ENCODE peak calls at places on chromosome 21, in nine cellular contexts. Q, R, I, C, G, F, E, J and P are unnamed samples.

GRCh38 chr21:28832013-28832714 is 160.5 kb downstream of the LTN1 start:
- DNase-seq in Q (no peak), R (no peak), I (no peak), C (peak), G (no peak), F (no peak), E (peak), J (no peak), P (peak)

GRCh38 chr21:31665397-31665796 is 5.9 kb downstream of the SOD1 start:
- DNase-seq in Q (peak), R (no peak), I (no peak), C (no peak), G (no peak), F (no peak), E (peak), J (no peak), P (peak)

GRCh38 chr21:14900611-14901010 is 164.2 kb downstream of the NRIP1 start:
- DNase-seq in Q (no peak), R (no peak), I (no peak), C (no peak), G (no peak), F (no peak), E (peak), J (no peak), P (peak)

GRCh38 chr21:18252686-18253085 is 8.1 kb downstream of the CHODL start:
- DNase-seq in Q (no peak), R (no peak), I (no peak), C (no peak), G (no peak), F (no peak), E (no peak), J (no peak), P (no peak)

GRCh38 chr21:30268608-30269197 is 14.0 kb downstream of the KRTAP24-1 start:
- DNase-seq in Q (no peak), R (peak), I (no peak), C (peak), G (peak), F (no peak), E (peak), J (no peak), P (peak)

GRCh38 chr21:14741237-14741636 is 195.1 kb upstream of the SAMSN1 start:
- DNase-seq in Q (no peak), R (no peak), I (no peak), C (no peak), G (no peak), F (no peak), E (no peak), J (no peak), P (peak)

GRCh38 chr21:39385299-39386145 is 36.6 kb upstream of the HMGN1 start:
- DNase-seq in Q (peak), R (peak), I (peak), C (no peak), G (no peak), F (no peak), E (peak), J (peak), P (peak)

GRCh38 chr21:26125433-26126167 is 45.0 kb downstream of the APP start:
- DNase-seq in Q (no peak), R (peak), I (no peak), C (no peak), G (no peak), F (no peak), E (no peak), J (no peak), P (no peak)

GRCh38 chr21:26433386-26433785 is 139.7 kb downstream of the CYYR1 start:
- DNase-seq in Q (no peak), R (no peak), I (no peak), C (no peak), G (no peak), F (no peak), E (no peak), J (no peak), P (no peak)

GRCh38 chr21:14603202-14603601 is 57.1 kb upstream of the SAMSN1 start:
- DNase-seq in Q (no peak), R (no peak), I (no peak), C (no peak), G (no peak), F (no peak), E (peak), J (no peak), P (peak)

GRCh38 chr21:19029816-19030215 is 626.2 kb upstream of the TMPRSS15 start:
- DNase-seq in Q (no peak), R (no peak), I (no peak), C (no peak), G (no peak), F (no peak), E (no peak), J (no peak), P (peak)

GRCh38 chr21:33931799-33932390 is 16.3 kb upstream of the ATP5PO start:
- DNase-seq in Q (no peak), R (no peak), I (no peak), C (no peak), G (no peak), F (no peak), E (no peak), J (peak), P (no peak)

GRCh38 chr21:31530918-31531705 is 128.4 kb upstream of the SOD1 start:
- DNase-seq in Q (no peak), R (peak), I (no peak), C (peak), G (no peak), F (no peak), E (no peak), J (no peak), P (no peak)

GRCh38 chr21:34830386-34831140 is 161.8 kb downstream of the CLIC6 start:
- DNase-seq in Q (no peak), R (no peak), I (no peak), C (no peak), G (no peak), F (no peak), E (no peak), J (no peak), P (peak)

GRCh38 chr21:34144224-34144623 is 70.8 kb downstream of the MRPS6 start:
- DNase-seq in Q (no peak), R (no peak), I (no peak), C (no peak), G (no peak), F (no peak), E (no peak), J (no peak), P (no peak)

GRCh38 chr21:39098696-39099111 is 84.5 kb downstream of the PSMG1 start:
- DNase-seq in Q (no peak), R (no peak), I (no peak), C (peak), G (no peak), F (no peak), E (no peak), J (no peak), P (no peak)

GRCh38 chr21:23963454-23963853 is 1643.8 kb downstream of the MRPL39 start:
- DNase-seq in Q (no peak), R (no peak), I (no peak), C (no peak), G (no peak), F (no peak), E (no peak), J (no peak), P (peak)

GRCh38 chr21:15604424-15604823 is 125.4 kb upstream of the USP25 start:
- DNase-seq in Q (peak), R (no peak), I (no peak), C (peak), G (no peak), F (no peak), E (peak), J (no peak), P (peak)

GRCh38 chr21:29261555-29262540 is 36.9 kb upstream of the BACH1 start:
- DNase-seq in Q (no peak), R (no peak), I (no peak), C (no peak), G (no peak), F (no peak), E (no peak), J (no peak), P (peak)

GRCh38 chr21:16084776-16085364 is 355.1 kb downstream of the USP25 start:
- DNase-seq in Q (no peak), R (no peak), I (no peak), C (no peak), G (no peak), F (peak), E (peak), J (no peak), P (peak)

GRCh38 chr21:17343055-17343454 is 169.8 kb upstream of the CXADR start:
- DNase-seq in Q (no peak), R (no peak), I (no peak), C (peak), G (peak), F (no peak), E (peak), J (no peak), P (peak)

GRCh38 chr21:14716761-14717396 is 170.8 kb upstream of the SAMSN1 start:
- DNase-seq in Q (no peak), R (no peak), I (no peak), C (no peak), G (no peak), F (no peak), E (no peak), J (no peak), P (no peak)

GRCh38 chr21:45152265-45152746 is 77.9 kb downstream of the ADARB1 start:
- DNase-seq in Q (no peak), R (no peak), I (peak), C (peak), G (peak), F (no peak), E (no peak), J (peak), P (no peak)
- TF ChIP-seq CTCF in Q (no peak), R (no peak), I (no peak), C (peak), G (peak), F (no peak), E (no peak), J (peak), P (no peak)

GRCh38 chr21:41360072-41360821 is 1.6 kb upstream of the MX2 start:
- DNase-seq in Q (no peak), R (no peak), I (no peak), C (peak), G (peak), F (peak), E (peak), J (no peak), P (no peak)
- TF ChIP-seq CTCF in Q (no peak), R (no peak), I (no peak), C (peak), G (peak), F (peak), E (no peak), J (no peak), P (no peak)

GRCh38 chr21:27694667-27695066 is 727.8 kb upstream of the ADAMTS5 start:
- DNase-seq in Q (no peak), R (no peak), I (no peak), C (no peak), G (no peak), F (no peak), E (no peak), J (no peak), P (no peak)
- TF ChIP-seq CTCF in Q (no peak), R (no peak), I (no peak), C (no peak), G (no peak), F (no peak), E (no peak), J (no peak), P (no peak)

GRCh38 chr21:36209626-36210171 is 53.1 kb downstream of the DOP1B start:
- DNase-seq in Q (peak), R (peak), I (no peak), C (peak), G (peak), F (peak), E (peak), J (peak), P (peak)
- TF ChIP-seq CTCF in Q (peak), R (peak), I (peak), C (peak), G (peak), F (peak), E (peak), J (peak), P (peak)

DNA sequence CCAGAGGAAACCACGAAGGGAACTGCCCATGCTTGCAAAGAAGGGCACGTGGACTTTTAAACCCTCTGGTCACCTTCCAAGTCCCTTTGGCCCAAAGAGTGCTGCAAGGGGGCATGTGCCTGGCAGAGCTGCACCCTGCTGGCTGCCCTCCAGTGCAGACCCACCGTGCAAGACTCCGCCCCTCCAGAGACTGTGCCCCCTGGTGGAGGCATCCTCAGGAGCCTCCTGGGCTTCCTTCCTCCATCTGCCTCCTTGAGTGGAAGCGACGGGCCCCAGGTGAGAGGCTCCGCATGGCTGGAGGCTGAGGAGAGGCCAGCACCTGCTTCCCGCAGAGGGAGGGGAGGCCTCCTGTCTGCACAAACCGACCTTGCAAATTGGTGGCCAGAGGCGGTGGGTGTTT is 100.7 kb downstream of the CRYAA start:
- DNase-seq in Q (no peak), R (no peak), I (no peak), C (no peak), G (peak), F (no peak), E (no peak), J (peak), P (peak)
- TF ChIP-seq CTCF in Q (no peak), R (peak), I (no peak), C (peak), G (peak), F (no peak), E (peak), J (peak), P (no peak)

DNA sequence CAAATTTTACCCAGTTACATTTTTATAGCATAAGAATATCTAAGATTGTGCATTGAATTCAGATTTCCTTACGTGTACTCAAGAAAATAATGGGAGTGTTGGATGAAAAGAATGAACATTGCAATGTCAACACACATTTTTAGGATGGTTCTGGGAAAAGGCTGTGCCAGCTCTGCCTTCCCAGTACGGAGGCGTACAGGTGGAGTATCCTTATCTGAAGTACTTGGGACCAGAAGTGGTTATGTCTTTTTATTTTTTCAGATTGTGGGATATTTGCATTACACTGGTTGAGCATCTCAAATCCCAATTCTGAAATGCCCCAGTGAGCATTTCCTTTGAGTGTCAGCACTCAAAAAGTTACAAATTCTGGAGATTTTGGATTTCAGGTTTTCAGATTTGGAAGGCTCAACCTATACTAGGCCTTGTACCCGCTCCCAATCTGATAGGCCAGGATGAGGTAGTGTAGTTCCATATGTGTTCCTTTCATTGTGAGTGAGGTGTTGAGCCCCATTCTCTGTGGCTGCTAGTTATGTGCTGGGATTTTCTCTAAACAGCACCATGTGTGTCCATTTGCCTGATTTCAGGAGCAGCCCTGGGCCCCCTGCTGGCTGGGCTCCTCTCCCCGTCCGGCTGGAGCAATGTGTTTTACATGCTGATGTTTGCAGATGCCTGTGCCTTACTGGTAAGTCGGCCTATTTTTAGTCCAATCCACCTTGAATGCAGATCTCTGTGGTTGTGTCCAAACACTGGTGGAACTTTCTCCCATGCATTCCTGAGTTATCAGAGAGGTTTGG is 60.8 kb downstream of the SLC37A1 start:
- DNase-seq in Q (no peak), R (peak), I (peak), C (peak), G (no peak), F (no peak), E (peak), J (no peak), P (no peak)
- TF ChIP-seq CTCF in Q (no peak), R (peak), I (no peak), C (peak), G (no peak), F (no peak), E (peak), J (no peak), P (no peak)